ENCODE peak calls at places on chromosomes 12 and 14, in six cellular contexts. One of them, this sample, is unnamed.

GRCh38 chr12:115815924-115816323 is 461.6 kb downstream of the MED13L start:
- DNase-seq in mesenchymal stem cell: no peak
- DNase-seq in H9: no peak
- DNase-seq in neuronal stem cell: no peak
- DNase-seq in mesendoderm: no peak
- DNase-seq in H1: no peak
- DNase-seq in this sample: no peak

GRCh38 chr14:81589381-81590065 is 55.9 kb upstream of the SEL1L start:
- DNase-seq in neuronal stem cell: no peak
- DNase-seq in H9: no peak
- DNase-seq in H1: no peak
- DNase-seq in mesenchymal stem cell: no peak
- DNase-seq in mesendoderm: no peak
- DNase-seq in this sample: no peak

GRCh38 chr14:91280129-91280528 is 35.6 kb upstream of the GPR68 start:
- DNase-seq in mesendoderm: no peak
- DNase-seq in mesenchymal stem cell: no peak
- DNase-seq in H9: no peak
- DNase-seq in H1: no peak
- DNase-seq in neuronal stem cell: no peak
- DNase-seq in this sample: no peak

GRCh38 chr12:53935562-53936341 is 2.9 kb upstream of the HOXC13 start:
- DNase-seq in H1: no peak
- DNase-seq in neuronal stem cell: no peak
- DNase-seq in mesenchymal stem cell: no peak
- DNase-seq in mesendoderm: no peak
- DNase-seq in H9: no peak
- DNase-seq in this sample: no peak

GRCh38 chr14:45902241-45902640 is 649.2 kb upstream of the MIS18BP1 start:
- DNase-seq in neuronal stem cell: no peak
- DNase-seq in H1: no peak
- DNase-seq in mesenchymal stem cell: peak
- DNase-seq in mesendoderm: no peak
- DNase-seq in H9: no peak
- DNase-seq in this sample: no peak

GRCh38 chr14:86221000-86221399 is 691.1 kb downstream of the FLRT2 start:
- DNase-seq in H9: peak
- DNase-seq in mesendoderm: peak
- DNase-seq in H1: peak
- DNase-seq in neuronal stem cell: peak
- DNase-seq in mesenchymal stem cell: peak
- DNase-seq in this sample: peak

GRCh38 chr12:64682572-64683277 is 72.4 kb downstream of the RASSF3 start:
- DNase-seq in H9: no peak
- DNase-seq in mesenchymal stem cell: peak
- DNase-seq in mesendoderm: peak
- DNase-seq in neuronal stem cell: peak
- DNase-seq in H1: no peak
- DNase-seq in this sample: peak

GRCh38 chr14:103734081-103734888 is 18.7 kb downstream of the ZFYVE21 start:
- DNase-seq in H9: no peak
- DNase-seq in H1: no peak
- DNase-seq in mesendoderm: no peak
- DNase-seq in neuronal stem cell: no peak
- DNase-seq in mesenchymal stem cell: no peak
- DNase-seq in this sample: no peak

GRCh38 chr14:106094654-106095189 is 568.3 kb downstream of the TMEM121 start:
- DNase-seq in H9: no peak
- DNase-seq in mesenchymal stem cell: no peak
- DNase-seq in neuronal stem cell: no peak
- DNase-seq in mesendoderm: peak
- DNase-seq in H1: peak
- DNase-seq in this sample: no peak

GRCh38 chr14:22265319-22266140 is 323.5 kb downstream of the DAD1 start:
- DNase-seq in mesendoderm: peak
- DNase-seq in mesenchymal stem cell: peak
- DNase-seq in neuronal stem cell: no peak
- DNase-seq in H9: no peak
- DNase-seq in H1: no peak
- DNase-seq in this sample: peak

GRCh38 chr14:85414142-85414541 is 115.8 kb upstream of the FLRT2 start:
- DNase-seq in neuronal stem cell: no peak
- DNase-seq in mesendoderm: peak
- DNase-seq in mesenchymal stem cell: no peak
- DNase-seq in H9: no peak
- DNase-seq in H1: no peak
- DNase-seq in this sample: no peak

GRCh38 chr12:111607239-111607638 is 8.1 kb upstream of the ATXN2 start:
- DNase-seq in H1: no peak
- DNase-seq in mesenchymal stem cell: no peak
- DNase-seq in neuronal stem cell: no peak
- DNase-seq in mesendoderm: no peak
- DNase-seq in H9: no peak
- DNase-seq in this sample: no peak

GRCh38 chr14:34951286-34951685 is 31.5 kb upstream of the SRP54 start:
- DNase-seq in neuronal stem cell: no peak
- DNase-seq in H1: no peak
- DNase-seq in mesenchymal stem cell: no peak
- DNase-seq in H9: no peak
- DNase-seq in mesendoderm: no peak
- DNase-seq in this sample: peak

GRCh38 chr14:65847065-65847847 is 434.7 kb downstream of the FUT8 start:
- DNase-seq in mesendoderm: no peak
- DNase-seq in neuronal stem cell: no peak
- DNase-seq in H1: no peak
- DNase-seq in mesenchymal stem cell: no peak
- DNase-seq in H9: no peak
- DNase-seq in this sample: no peak

GRCh38 chr14:80978403-80978802 is 23.0 kb downstream of the TSHR start:
- DNase-seq in mesenchymal stem cell: no peak
- DNase-seq in neuronal stem cell: no peak
- DNase-seq in H9: no peak
- DNase-seq in mesendoderm: no peak
- DNase-seq in H1: no peak
- DNase-seq in this sample: no peak

GRCh38 chr12:126998747-126999285 is 1268.2 kb upstream of the TMEM132C start:
- DNase-seq in H9: no peak
- DNase-seq in H1: no peak
- DNase-seq in neuronal stem cell: peak
- DNase-seq in mesenchymal stem cell: no peak
- DNase-seq in mesendoderm: peak
- DNase-seq in this sample: no peak

GRCh38 chr14:75578786-75579781 is 664 bp downstream of the FLVCR2 start:
- DNase-seq in mesendoderm: peak
- DNase-seq in neuronal stem cell: peak
- DNase-seq in H1: no peak
- DNase-seq in mesenchymal stem cell: peak
- DNase-seq in H9: no peak
- DNase-seq in this sample: peak

GRCh38 chr14:38432186-38432585 is 176.3 kb upstream of the CLEC14A start:
- DNase-seq in mesendoderm: no peak
- DNase-seq in H9: no peak
- DNase-seq in neuronal stem cell: no peak
- DNase-seq in H1: no peak
- DNase-seq in mesenchymal stem cell: no peak
- DNase-seq in this sample: no peak

GRCh38 chr12:80821513-80822000 is 104.8 kb downstream of the MYF5 start:
- DNase-seq in mesenchymal stem cell: no peak
- DNase-seq in mesendoderm: no peak
- DNase-seq in H1: peak
- DNase-seq in neuronal stem cell: peak
- DNase-seq in H9: peak
- DNase-seq in this sample: no peak

GRCh38 chr12:124545508-124546418 is 21.6 kb downstream of the NCOR2 start:
- DNase-seq in H9: no peak
- DNase-seq in mesenchymal stem cell: peak
- DNase-seq in H1: no peak
- DNase-seq in mesendoderm: no peak
- DNase-seq in neuronal stem cell: no peak
- DNase-seq in this sample: peak

GRCh38 chr12:108523365-108523764 is 8.3 kb downstream of the FICD start:
- DNase-seq in H9: no peak
- DNase-seq in mesendoderm: no peak
- DNase-seq in mesenchymal stem cell: no peak
- DNase-seq in H1: no peak
- DNase-seq in neuronal stem cell: no peak
- DNase-seq in this sample: no peak

GRCh38 chr12:48221645-48222044 is 18.6 kb upstream of the OR10AD1 start:
- DNase-seq in neuronal stem cell: no peak
- DNase-seq in H9: no peak
- DNase-seq in H1: no peak
- DNase-seq in mesenchymal stem cell: no peak
- DNase-seq in mesendoderm: no peak
- DNase-seq in this sample: no peak

GRCh38 chr12:109358154-109358869 is 10.6 kb downstream of the MYO1H start:
- DNase-seq in H1: no peak
- DNase-seq in H9: no peak
- DNase-seq in neuronal stem cell: no peak
- DNase-seq in mesendoderm: no peak
- DNase-seq in mesenchymal stem cell: no peak
- DNase-seq in this sample: peak

GRCh38 chr14:24365600-24366374 is 2.2 kb upstream of the NFATC4 start:
- DNase-seq in H1: peak
- DNase-seq in mesendoderm: peak
- DNase-seq in H9: peak
- DNase-seq in mesenchymal stem cell: peak
- DNase-seq in neuronal stem cell: peak
- DNase-seq in this sample: peak

GRCh38 chr14:103857256-103857655 is 9.9 kb upstream of the PPP1R13B start:
- DNase-seq in mesendoderm: no peak
- DNase-seq in neuronal stem cell: no peak
- DNase-seq in H9: no peak
- DNase-seq in H1: no peak
- DNase-seq in mesenchymal stem cell: no peak
- DNase-seq in this sample: no peak

GRCh38 chr14:63928744-63929174 is 76.0 kb downstream of the SYNE2 start:
- DNase-seq in neuronal stem cell: no peak
- DNase-seq in H1: no peak
- DNase-seq in H9: no peak
- DNase-seq in mesenchymal stem cell: no peak
- DNase-seq in mesendoderm: peak
- DNase-seq in this sample: no peak

GRCh38 chr12:100468126-100468525 is 5.5 kb upstream of the NR1H4 start:
- DNase-seq in H9: no peak
- DNase-seq in neuronal stem cell: no peak
- DNase-seq in mesenchymal stem cell: no peak
- DNase-seq in H1: no peak
- DNase-seq in mesendoderm: peak
- DNase-seq in this sample: no peak

GRCh38 chr14:50812180-50812579 is 18.8 kb downstream of the NIN start:
- DNase-seq in mesendoderm: no peak
- DNase-seq in H1: no peak
- DNase-seq in H9: no peak
- DNase-seq in mesenchymal stem cell: no peak
- DNase-seq in neuronal stem cell: no peak
- DNase-seq in this sample: no peak

DNA sequence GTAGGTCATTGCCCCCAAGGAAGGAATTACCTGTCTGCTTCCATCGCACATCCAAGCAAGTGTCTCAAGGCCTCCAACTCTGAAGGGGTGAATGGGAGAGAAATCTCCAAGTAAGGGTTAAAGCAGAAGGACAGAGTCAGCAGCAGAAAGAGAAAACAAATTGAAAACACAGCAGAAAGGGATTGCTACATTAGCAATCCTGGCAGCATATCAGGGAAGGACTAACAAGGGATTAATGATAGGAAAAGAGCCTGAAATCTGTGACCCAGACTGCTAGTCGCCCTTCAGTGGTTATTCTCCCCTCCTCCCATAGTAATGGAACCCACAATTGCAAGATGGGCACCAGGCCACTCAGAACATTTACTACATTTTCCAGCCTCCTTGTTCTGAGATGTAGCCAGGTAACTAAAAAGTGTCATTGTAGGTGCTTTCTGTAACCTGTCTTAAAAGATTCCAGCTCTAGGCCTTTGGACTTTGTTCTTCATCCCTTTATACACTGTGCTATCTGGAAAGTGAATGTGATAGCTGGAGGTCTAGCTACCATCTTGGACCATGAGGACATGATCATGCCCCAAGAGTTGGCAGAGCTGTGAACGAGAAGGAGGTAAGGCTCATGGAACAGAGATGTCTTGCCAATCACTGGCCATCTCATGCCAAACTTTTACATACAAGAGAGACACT is 36.0 kb downstream of the MAP3K9 start:
- DNase-seq in neuronal stem cell: no peak
- DNase-seq in mesenchymal stem cell: no peak
- DNase-seq in H1: no peak
- DNase-seq in mesendoderm: no peak
- DNase-seq in H9: no peak
- DNase-seq in this sample: no peak
- H2BK15ac ChIP-seq in neuronal stem cell: no peak
- H2BK15ac ChIP-seq in mesenchymal stem cell: no peak
- H2BK15ac ChIP-seq in H1: no peak
- H2BK15ac ChIP-seq in mesendoderm: no peak
- H2BK15ac ChIP-seq in H9: no peak
- H2BK15ac ChIP-seq in this sample: no peak

GRCh38 chr12:95286713-95287112 is 69.1 kb downstream of the VEZT start:
- DNase-seq in mesendoderm: no peak
- DNase-seq in H9: no peak
- DNase-seq in mesenchymal stem cell: peak
- DNase-seq in H1: no peak
- DNase-seq in neuronal stem cell: no peak
- DNase-seq in this sample: no peak
- H2BK15ac ChIP-seq in mesendoderm: no peak
- H2BK15ac ChIP-seq in H9: no peak
- H2BK15ac ChIP-seq in mesenchymal stem cell: no peak
- H2BK15ac ChIP-seq in H1: no peak
- H2BK15ac ChIP-seq in neuronal stem cell: no peak
- H2BK15ac ChIP-seq in this sample: no peak

GRCh38 chr12:31991146-31991545 is 31.9 kb downstream of the RESF1 start:
- DNase-seq in mesenchymal stem cell: no peak
- DNase-seq in H9: no peak
- DNase-seq in neuronal stem cell: no peak
- DNase-seq in mesendoderm: no peak
- DNase-seq in H1: no peak
- DNase-seq in this sample: no peak
- H2BK15ac ChIP-seq in mesenchymal stem cell: no peak
- H2BK15ac ChIP-seq in H9: no peak
- H2BK15ac ChIP-seq in neuronal stem cell: no peak
- H2BK15ac ChIP-seq in mesendoderm: no peak
- H2BK15ac ChIP-seq in H1: no peak
- H2BK15ac ChIP-seq in this sample: no peak

DNA sequence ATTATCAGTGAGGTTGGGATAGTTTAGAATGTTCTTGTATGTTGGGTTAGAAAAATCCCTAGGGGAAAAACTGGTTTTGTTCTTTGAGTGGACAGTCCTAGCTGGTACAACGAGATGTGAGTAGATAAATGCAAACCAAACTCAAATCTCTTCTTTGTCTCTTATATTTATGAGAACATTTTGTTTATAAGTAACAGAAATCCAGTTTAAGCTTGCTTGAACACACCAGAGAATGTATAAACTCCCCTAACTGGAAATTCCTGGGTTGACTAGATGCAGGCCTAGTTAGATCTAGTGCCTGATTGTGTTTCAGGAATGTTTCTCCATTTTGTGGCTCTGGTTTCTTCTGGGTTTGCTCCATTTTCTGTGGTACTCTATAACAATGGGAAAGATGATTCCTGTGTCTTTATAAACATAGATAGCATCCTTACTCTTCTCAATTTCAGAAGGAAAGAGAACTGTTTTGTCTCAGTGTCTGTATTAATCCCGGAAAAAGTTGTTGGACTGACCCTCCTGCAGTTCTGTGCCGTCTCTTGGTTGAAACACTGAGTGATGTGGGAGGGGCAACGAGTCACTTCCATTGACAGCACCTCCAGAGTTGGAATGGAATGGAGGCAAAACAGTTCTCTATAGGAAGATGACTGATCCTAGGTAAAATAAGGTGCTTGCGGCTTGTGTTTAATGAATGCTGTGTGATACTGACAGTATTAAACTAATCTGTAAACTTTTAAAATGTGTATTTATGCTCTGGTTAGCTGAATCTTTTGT is 244.8 kb downstream of the TMTC2 start:
- DNase-seq in H1: no peak
- DNase-seq in neuronal stem cell: peak
- DNase-seq in mesenchymal stem cell: no peak
- DNase-seq in H9: no peak
- DNase-seq in mesendoderm: peak
- DNase-seq in this sample: no peak
- H2BK15ac ChIP-seq in H1: no peak
- H2BK15ac ChIP-seq in neuronal stem cell: no peak
- H2BK15ac ChIP-seq in mesenchymal stem cell: no peak
- H2BK15ac ChIP-seq in H9: no peak
- H2BK15ac ChIP-seq in mesendoderm: no peak
- H2BK15ac ChIP-seq in this sample: no peak